ENCODE peak calls at places on chromosomes 3 and 15, in four cellular contexts. B, Y, K and V are unnamed samples.

GRCh38 chr3:58025824-58026579 is 17.8 kb downstream of the FLNB start:
- DNase-seq in B (peak; percentile 70), Y (peak; percentile 70), K (no peak), V (no peak)

GRCh38 chr3:142098974-142099373 is 50.4 kb downstream of the TFDP2 start:
- DNase-seq in B (no peak), Y (peak; percentile 51), K (no peak), V (no peak)

GRCh38 chr3:1275495-1275894 is 182.7 kb downstream of the CNTN6 start:
- DNase-seq in B (no peak), Y (no peak), K (no peak), V (peak; percentile 32)

GRCh38 chr15:90701880-90702630 is 15.1 kb upstream of the BLM start:
- DNase-seq in B (peak; percentile 60), Y (no peak), K (no peak), V (no peak)

GRCh38 chr3:54356299-54357037 is 234.1 kb downstream of the CACNA2D3 start:
- DNase-seq in B (no peak), Y (no peak), K (peak; percentile 32), V (no peak)

GRCh38 chr3:12192655-12193484 is 34.2 kb upstream of the TIMP4 start:
- DNase-seq in B (no peak), Y (no peak), K (no peak), V (no peak)

GRCh38 chr3:46725663-46726314 is 8.1 kb upstream of the PRSS50 start:
- DNase-seq in B (no peak), Y (no peak), K (peak; percentile 23), V (no peak)

GRCh38 chr3:28575100-28575747 is 226.6 kb upstream of the AZI2 start:
- DNase-seq in B (peak; percentile 46), Y (no peak), K (peak; percentile 8), V (peak; percentile 44)

GRCh38 chr3:31234143-31234542 is 298.6 kb upstream of the STT3B start:
- DNase-seq in B (no peak), Y (no peak), K (no peak), V (no peak)

GRCh38 chr15:53716909-53717878 is 42.3 kb downstream of the WDR72 start:
- DNase-seq in B (no peak), Y (peak; percentile 21), K (no peak), V (peak; percentile 20)

GRCh38 chr3:143199998-143200909 is 80.7 kb downstream of the CHST2 start:
- DNase-seq in B (no peak), Y (no peak), K (peak; percentile 14), V (no peak)

GRCh38 chr15:63532307-63532744 is 27.9 kb downstream of the USP3 start:
- DNase-seq in B (no peak), Y (peak; percentile 52), K (no peak), V (no peak)

GRCh38 chr15:38197553-38197952 is 55.1 kb upstream of the SPRED1 start:
- DNase-seq in B (no peak), Y (no peak), K (no peak), V (no peak)

GRCh38 chr3:99118381-99118780 is 216.9 kb upstream of the DCBLD2 start:
- DNase-seq in B (no peak), Y (no peak), K (peak; percentile 84), V (no peak)

GRCh38 chr3:154835638-154836037 is 244.5 kb upstream of the MME start:
- DNase-seq in B (no peak), Y (no peak), K (no peak), V (no peak)

GRCh38 chr3:117035785-117036184 is 326.2 kb downstream of the TUSC7 start:
- DNase-seq in B (no peak), Y (no peak), K (no peak), V (peak; percentile 27)

GRCh38 chr3:157255797-157256196 is 95.8 kb upstream of the CCNL1 start:
- DNase-seq in B (no peak), Y (no peak), K (no peak), V (no peak)

GRCh38 chr15:69154684-69155083 is 5.8 kb upstream of the GLCE start:
- DNase-seq in B (no peak), Y (peak; percentile 61), K (peak; percentile 83), V (no peak)

GRCh38 chr3:110457508-110457907 is 614.1 kb upstream of the NECTIN3 start:
- DNase-seq in B (no peak), Y (no peak), K (no peak), V (no peak)

GRCh38 chr15:68354923-68355322 is 77.0 kb downstream of the ITGA11 start:
- DNase-seq in B (no peak), Y (peak; percentile 92), K (peak; percentile 99), V (no peak)

GRCh38 chr3:113948015-113948917 is 453 bp downstream of the ZDHHC23 start:
- DNase-seq in B (peak; percentile 65), Y (peak; percentile 36), K (no peak), V (peak; percentile 79)

GRCh38 chr3:10262027-10262426 is 13.8 kb downstream of the TATDN2 start:
- DNase-seq in B (no peak), Y (no peak), K (no peak), V (no peak)

GRCh38 chr15:59013246-59013645 is 25.8 kb downstream of the RNF111 start:
- DNase-seq in B (no peak), Y (no peak), K (peak; percentile 58), V (no peak)

GRCh38 chr3:160857476-160857875 is 101.4 kb downstream of the PPM1L start:
- DNase-seq in B (no peak), Y (no peak), K (no peak), V (no peak)

GRCh38 chr3:162022931-162023330 is 526.3 kb downstream of the OTOL1 start:
- DNase-seq in B (no peak), Y (no peak), K (no peak), V (no peak)

GRCh38 chr3:48187579-48188265 is 495 bp downstream of the CDC25A start:
- DNase-seq in B (peak; percentile 53), Y (peak; percentile 33), K (no peak), V (peak; percentile 61)

GRCh38 chr3:136197159-136197715 is 1.1 kb upstream of the MSL2 start:
- DNase-seq in B (no peak), Y (no peak), K (no peak), V (no peak)

DNA sequence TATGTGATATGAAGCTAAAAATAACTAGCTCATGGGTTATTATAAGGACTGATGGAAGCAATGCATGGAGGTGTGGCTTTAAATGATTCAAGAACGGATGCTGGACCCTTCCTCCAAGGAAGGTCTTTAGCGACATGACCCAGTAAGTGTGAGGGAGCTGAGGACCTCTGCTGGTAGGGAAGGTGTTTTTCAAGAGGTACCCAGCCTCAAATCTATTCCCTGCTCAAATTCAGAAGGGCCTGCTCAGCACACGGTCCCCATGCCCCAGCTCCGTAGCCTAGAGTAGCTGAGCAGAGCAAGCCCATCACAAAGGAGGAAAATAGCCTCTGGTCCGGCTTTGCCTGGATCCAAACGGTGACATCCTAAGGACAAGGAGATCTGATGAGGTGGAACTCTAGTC is 266.2 kb upstream of the IGF1R start:
- DNase-seq in B (no peak), Y (no peak), K (no peak), V (no peak)
- TF ChIP-seq CTCF in B (no peak), Y (no peak), K (no peak), V (no peak)

GRCh38 chr15:73558529-73558928 is 74.7 kb downstream of the NPTN start:
- DNase-seq in B (no peak), Y (peak; percentile 70), K (no peak), V (no peak)

GRCh38 chr15:73567022-73567421 is 66.2 kb downstream of the NPTN start:
- DNase-seq in B (no peak), Y (no peak), K (no peak), V (no peak)

GRCh38 chr15:73568881-73569280 is 64.3 kb downstream of the NPTN start:
- DNase-seq in B (no peak), Y (no peak), K (no peak), V (no peak)

GRCh38 chr15:73560501-73561117 is 72.6 kb downstream of the NPTN start:
- DNase-seq in B (no peak), Y (peak; percentile 79), K (peak; percentile 42), V (no peak)

GRCh38 chr15:73564255-73564654 is 68.9 kb downstream of the NPTN start:
- DNase-seq in B (no peak), Y (peak; percentile 79), K (peak; percentile 59), V (no peak)
- TF ChIP-seq CTCF in B (no peak), Y (peak; percentile 48), K (peak; percentile 25), V (no peak)

GRCh38 chr15:44598066-44598465 is 61.1 kb downstream of the EIF3J start:
- DNase-seq in B (no peak), Y (no peak), K (no peak), V (no peak)

GRCh38 chr15:44593042-44593736 is 56.2 kb downstream of the EIF3J start:
- DNase-seq in B (no peak), Y (peak; percentile 44), K (no peak), V (no peak)

GRCh38 chr15:44596511-44597010 is 59.6 kb downstream of the EIF3J start:
- DNase-seq in B (no peak), Y (no peak), K (no peak), V (no peak)

GRCh38 chr15:44595246-44595645 is 58.3 kb downstream of the EIF3J start:
- DNase-seq in B (no peak), Y (no peak), K (no peak), V (no peak)

GRCh38 chr15:44595656-44596510 is 58.9 kb downstream of the EIF3J start:
- DNase-seq in B (no peak), Y (no peak), K (no peak), V (no peak)
- TF ChIP-seq CTCF in B (no peak), Y (no peak), K (no peak), V (no peak)

DNA sequence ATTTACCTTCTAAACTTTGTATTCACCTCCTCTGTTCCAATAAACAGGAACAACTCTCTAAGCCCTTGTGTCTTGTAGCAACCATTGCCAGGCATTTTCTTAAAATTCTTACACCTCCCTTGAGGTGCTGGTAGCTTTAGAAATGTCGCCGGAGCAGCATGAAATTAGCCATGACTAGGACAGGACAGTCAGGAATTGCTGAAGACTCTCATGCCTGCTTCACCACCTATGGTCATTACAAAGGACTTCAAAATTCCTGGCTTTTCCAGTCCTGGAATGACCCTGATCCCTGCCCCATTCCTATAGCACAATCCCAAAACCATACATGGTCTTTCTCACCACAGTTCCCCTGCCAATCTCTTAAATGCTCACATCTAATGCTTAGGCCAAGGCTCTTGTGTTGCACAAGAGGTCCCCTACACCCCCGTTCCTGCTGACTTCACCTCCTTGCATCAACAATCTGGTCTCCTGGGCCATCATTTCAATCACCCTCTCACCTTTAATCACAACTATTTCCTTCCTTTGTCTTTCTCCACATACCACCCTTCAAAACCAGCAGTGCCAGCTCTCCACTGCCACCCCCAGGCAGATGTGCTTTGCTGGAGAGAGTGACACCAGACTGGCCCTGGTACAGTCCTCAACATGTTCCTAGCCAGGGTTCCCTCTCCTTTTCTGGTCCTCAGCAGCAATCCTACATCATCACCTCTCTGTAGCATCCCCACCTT is 113.2 kb upstream of the TJP1 start:
- DNase-seq in B (no peak), Y (peak; percentile 59), K (no peak), V (no peak)
- TF ChIP-seq CTCF in B (peak; percentile 18), Y (peak; percentile 65), K (no peak), V (no peak)